ENCODE peak calls at places on chromosomes 4 and X, in six cellular contexts. N is GM20000, S is colonic mucosa, F is H9, Y is pancreas, L is endothelial cell. B is an unnamed sample.
A peak's percentile ranks its signal among the peaks of the same experiment; 100 is the strongest.

GRCh38 chr4:46399440-46399839 is 9.5 kb upstream of the GABRA2 start:
- DNase-seq in N (no peak), F (no peak), L (no peak), S (no peak), Y (no peak), B (no peak)

GRCh38 chrX:20118065-20118824 is 1.5 kb upstream of the MAP7D2 start:
- DNase-seq in Y (peak; percentile 43), F (no peak), S (peak; percentile 65), L (no peak), N (no peak), B (no peak)

GRCh38 chr4:26936284-26937065 is 75.8 kb downstream of the STIM2 start:
- DNase-seq in F (no peak), L (no peak), Y (no peak), S (no peak), N (no peak), B (no peak)

GRCh38 chrX:10602646-10603045 is 17.7 kb downstream of the MID1 start:
- DNase-seq in N (no peak), Y (no peak), L (no peak), S (no peak), F (no peak), B (no peak)

GRCh38 chrX:139949703-139950102 is 15.6 kb downstream of the CXorf66 start:
- DNase-seq in N (no peak), S (no peak), L (no peak), F (peak; percentile 38), Y (no peak), B (no peak)

GRCh38 chr4:139054791-139055376 is 39.3 kb downstream of the NOCT start:
- DNase-seq in Y (no peak), S (no peak), L (no peak), N (no peak), F (no peak), B (no peak)

GRCh38 chrX:17295788-17296187 is 79.2 kb upstream of the NHS start:
- DNase-seq in Y (no peak), F (no peak), S (no peak), N (no peak), L (no peak), B (no peak)

GRCh38 chrX:28205905-28206304 is 224.7 kb upstream of the DCAF8L1 start:
- DNase-seq in F (peak; percentile 30), S (no peak), Y (peak; percentile 2), N (no peak), L (no peak), B (no peak)

GRCh38 chr4:48543796-48544195 is 53.7 kb downstream of the ZAR1 start:
- DNase-seq in N (no peak), L (no peak), Y (no peak), S (no peak), F (no peak), B (no peak)

GRCh38 chrX:48957477-48957826 is at the start of gene OTUD5:
- DNase-seq in Y (no peak), L (peak; percentile 39), F (no peak), N (peak; percentile 87), S (no peak), B (peak; percentile 74)

GRCh38 chrX:17822351-17822750 is 38.7 kb downstream of the RAI2 start:
- DNase-seq in F (no peak), L (no peak), N (no peak), Y (no peak), S (no peak), B (no peak)

GRCh38 chr4:148164529-148164928 is 277.7 kb downstream of the NR3C2 start:
- DNase-seq in F (no peak), L (no peak), Y (no peak), N (no peak), S (no peak), B (no peak)

GRCh38 chr4:5676763-5677162 is 31.6 kb downstream of the EVC2 start:
- DNase-seq in S (no peak), Y (no peak), L (no peak), N (no peak), F (no peak), B (no peak)

GRCh38 chr4:88467392-88467791 is 10.5 kb downstream of the HERC5 start:
- DNase-seq in N (no peak), S (no peak), L (no peak), F (no peak), Y (no peak), B (no peak)

GRCh38 chrX:68929332-68930150 is 100.7 kb downstream of the EFNB1 start:
- DNase-seq in F (no peak), Y (no peak), N (no peak), S (no peak), L (no peak), B (no peak)

GRCh38 chr4:95250544-95251137 is 298.1 kb downstream of the UNC5C start:
- DNase-seq in Y (no peak), L (no peak), N (no peak), S (no peak), F (no peak), B (no peak)

GRCh38 chr4:185708348-185708747 is 103.6 kb downstream of the SORBS2 start:
- DNase-seq in S (no peak), L (no peak), N (no peak), F (no peak), Y (no peak), B (no peak)

GRCh38 chrX:274904-275475 is 6.2 kb upstream of the PLCXD1 start:
- DNase-seq in N (no peak), S (peak; percentile 57), F (peak; percentile 93), L (peak; percentile 23), Y (no peak), B (peak; percentile 68)

GRCh38 chr4:8355306-8355705 is 85.2 kb downstream of the ACOX3 start:
- DNase-seq in N (no peak), S (no peak), F (no peak), L (no peak), Y (no peak), B (no peak)

GRCh38 chr4:84258905-84259830 is 239.9 kb downstream of the NKX6-1 start:
- DNase-seq in L (no peak), Y (no peak), N (no peak), F (peak; percentile 55), S (no peak), B (no peak)
- TF ChIP-seq CTCF in L (peak; percentile 92), Y (no peak), N (peak; percentile 30), F (peak; percentile 85), S (peak; percentile 42), B (peak; percentile 79)

GRCh38 chrX:129360175-129360574 is 163.1 kb downstream of the SMARCA1 start:
- DNase-seq in Y (no peak), N (peak; percentile 13), F (peak; percentile 52), S (peak; percentile 45), L (peak; percentile 22), B (peak; percentile 43)
- TF ChIP-seq CTCF in Y (peak; percentile 15), N (peak; percentile 47), F (peak; percentile 83), S (peak; percentile 47), L (peak; percentile 58), B (peak; percentile 62)

GRCh38 chr4:66202870-66203269 is 532.6 kb upstream of the EPHA5 start:
- DNase-seq in F (no peak), L (no peak), S (no peak), Y (no peak), N (no peak), B (no peak)
- TF ChIP-seq CTCF in F (no peak), L (no peak), S (no peak), Y (no peak), N (no peak), B (no peak)

DNA sequence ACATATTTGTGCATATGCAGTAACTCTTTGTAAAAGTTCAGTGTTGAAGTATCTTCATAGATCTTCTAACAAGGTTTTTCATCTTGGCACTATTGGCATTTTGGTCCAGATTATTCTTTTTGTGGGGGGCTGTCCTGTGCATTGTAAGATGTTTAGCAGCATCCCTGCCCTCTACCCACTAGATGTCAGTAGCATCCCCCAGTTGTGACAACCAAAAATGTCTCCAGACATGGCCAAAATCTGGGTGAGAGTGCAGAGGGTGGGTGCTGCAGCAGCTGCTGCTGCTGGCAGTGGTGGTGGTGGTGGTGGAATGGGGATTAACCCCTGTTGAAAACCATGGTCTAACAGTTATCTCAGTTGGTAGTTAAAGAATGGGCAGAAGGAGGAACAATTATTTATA is 370.0 kb downstream of the GPAT3 start:
- DNase-seq in F (peak; percentile 61), S (no peak), L (peak; percentile 39), N (no peak), Y (no peak), B (peak; percentile 24)
- TF ChIP-seq CTCF in F (peak; percentile 79), S (no peak), L (peak; percentile 43), N (peak; percentile 3), Y (no peak), B (peak; percentile 51)

DNA sequence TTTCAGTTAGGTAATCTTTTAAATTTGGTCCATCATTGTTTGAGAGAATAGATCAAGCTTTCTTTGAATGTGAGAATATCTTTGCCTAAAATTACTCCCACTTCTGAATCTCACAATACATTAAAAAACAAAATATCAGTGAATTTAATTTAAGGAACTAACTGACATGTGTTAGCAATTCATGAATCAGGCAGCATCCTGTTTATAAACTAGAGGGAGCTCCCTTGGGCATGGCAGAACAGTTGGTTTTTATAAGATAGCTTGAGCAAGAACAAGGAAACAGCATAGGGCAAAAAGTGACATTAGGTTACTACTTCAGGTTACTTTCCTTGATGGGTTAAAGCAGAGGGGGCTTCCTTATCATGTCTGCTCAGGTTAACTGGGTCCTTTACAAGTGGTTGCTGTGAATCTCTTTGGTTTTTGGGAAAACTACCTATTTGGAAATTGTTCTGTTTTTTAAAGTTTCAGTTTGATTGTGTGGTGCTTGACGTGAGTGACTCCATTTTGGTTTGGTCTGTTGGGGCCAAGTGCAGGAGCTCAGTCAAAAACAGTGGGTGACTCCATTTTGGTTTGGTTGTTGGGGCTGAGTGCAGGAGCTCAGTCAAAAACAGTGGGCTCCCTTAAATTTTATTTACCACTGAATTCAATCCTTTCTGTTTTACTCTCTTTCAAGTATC is 68.0 kb downstream of the PPEF2 start:
- DNase-seq in L (no peak), Y (no peak), N (no peak), F (no peak), S (no peak), B (no peak)
- TF ChIP-seq CTCF in L (no peak), Y (no peak), N (no peak), F (no peak), S (no peak), B (no peak)

B was measured in glutamatergic neuron.